ENCODE peak calls at places on chromosomes 1 and 21, in six cellular contexts. X, Q, B, T, U and Y are unnamed samples.

GRCh38 chr21:32351428-32351827 is 41.4 kb downstream of the URB1 start:
- DNase-seq in X (no peak), Q (no peak), B (no peak), T (no peak), U (no peak), Y (no peak)

GRCh38 chr21:42231761-42232160 is 12.8 kb downstream of the ABCG1 start:
- DNase-seq in X (no peak), Q (no peak), B (no peak), T (no peak), U (no peak), Y (no peak)

GRCh38 chr21:44530221-44530902 is 9.6 kb downstream of the KRTAP10-1 start:
- DNase-seq in X (no peak), Q (no peak), B (no peak), T (no peak), U (no peak), Y (no peak)

GRCh38 chr1:235902638-235903542 is 36.2 kb upstream of the LYST start:
- DNase-seq in X (peak), Q (no peak), B (no peak), T (no peak), U (no peak), Y (no peak)

GRCh38 chr1:3463013-3463385 is 8.5 kb downstream of the ARHGEF16 start:
- DNase-seq in X (no peak), Q (no peak), B (no peak), T (no peak), U (no peak), Y (no peak)

GRCh38 chr1:71307451-71307850 is 226.6 kb upstream of the ZRANB2 start:
- DNase-seq in X (peak), Q (no peak), B (no peak), T (no peak), U (peak), Y (no peak)

GRCh38 chr1:171640225-171640624 is 12.3 kb downstream of the MYOC start:
- DNase-seq in X (no peak), Q (no peak), B (no peak), T (no peak), U (no peak), Y (no peak)

GRCh38 chr1:94236630-94237290 is 624 bp downstream of the ARHGAP29 start:
- DNase-seq in X (peak), Q (no peak), B (no peak), T (no peak), U (no peak), Y (no peak)

GRCh38 chr1:109357673-109358072 is 40.0 kb downstream of the SORT1 start:
- DNase-seq in X (no peak), Q (no peak), B (no peak), T (no peak), U (no peak), Y (no peak)

GRCh38 chr1:2236695-2237677 is 8.9 kb downstream of the SKI start:
- DNase-seq in X (no peak), Q (no peak), B (peak), T (peak), U (no peak), Y (peak)

GRCh38 chr1:198556969-198557368 is 16.5 kb upstream of the ATP6V1G3 start:
- DNase-seq in X (no peak), Q (no peak), B (peak), T (peak), U (peak), Y (peak)

GRCh38 chr1:2979191-2980072 is 41.8 kb upstream of the ACTRT2 start:
- DNase-seq in X (no peak), Q (no peak), B (no peak), T (no peak), U (no peak), Y (no peak)